ENCODE peak calls at places on chromosomes 12 and 14, in ten cellular contexts. S, H, Y, A, J, K, B, M, G and D are unnamed samples. For H3K36me3, the result is how much of the 10 kb centered on the place peaks cover.

GRCh38 chr12:77995436-77996167 is 164.9 kb downstream of the NAV3 start:
- DNase-seq in S (no peak), H (no peak), Y (peak), A (no peak), J (no peak), K (no peak), B (no peak), M (no peak), G (no peak), D (no peak)

GRCh38 chr14:83463500-83464098 is 1929.9 kb upstream of the SEL1L start:
- DNase-seq in S (peak), H (no peak), Y (no peak), A (no peak), J (no peak), K (no peak), B (peak), M (peak), G (no peak), D (peak)

GRCh38 chr14:61267336-61267735 is 13.8 kb downstream of the TMEM30B start:
- DNase-seq in S (no peak), H (no peak), Y (no peak), A (no peak), J (no peak), K (no peak), B (no peak), M (no peak), G (no peak), D (no peak)

GRCh38 chr14:70754989-70755388 is 54.3 kb downstream of the MAP3K9 start:
- DNase-seq in S (no peak), H (no peak), Y (peak), A (no peak), J (no peak), K (no peak), B (peak), M (no peak), G (no peak), D (peak)

GRCh38 chr14:88792572-88793258 is at the start of gene EML5:
- DNase-seq in S (peak), H (peak), Y (peak), A (peak), J (peak), K (peak), B (peak), M (peak), G (peak), D (peak)

GRCh38 chr12:110658882-110659281 is 30.0 kb downstream of the HVCN1 start:
- DNase-seq in S (no peak), H (no peak), Y (no peak), A (no peak), J (no peak), K (no peak), B (no peak), M (no peak), G (no peak), D (no peak)

GRCh38 chr12:44000309-44000952 is 164.6 kb downstream of the TMEM117 start:
- DNase-seq in S (peak), H (no peak), Y (peak), A (no peak), J (no peak), K (no peak), B (no peak), M (peak), G (no peak), D (peak)

GRCh38 chr12:5779401-5779800 is 165.7 kb downstream of the ANO2 start:
- DNase-seq in S (no peak), H (no peak), Y (no peak), A (no peak), J (no peak), K (no peak), B (no peak), M (no peak), G (no peak), D (no peak)

GRCh38 chr12:88406905-88407304 is 173.4 kb downstream of the KITLG start:
- DNase-seq in S (no peak), H (no peak), Y (no peak), A (no peak), J (no peak), K (no peak), B (no peak), M (no peak), G (no peak), D (no peak)

DNA sequence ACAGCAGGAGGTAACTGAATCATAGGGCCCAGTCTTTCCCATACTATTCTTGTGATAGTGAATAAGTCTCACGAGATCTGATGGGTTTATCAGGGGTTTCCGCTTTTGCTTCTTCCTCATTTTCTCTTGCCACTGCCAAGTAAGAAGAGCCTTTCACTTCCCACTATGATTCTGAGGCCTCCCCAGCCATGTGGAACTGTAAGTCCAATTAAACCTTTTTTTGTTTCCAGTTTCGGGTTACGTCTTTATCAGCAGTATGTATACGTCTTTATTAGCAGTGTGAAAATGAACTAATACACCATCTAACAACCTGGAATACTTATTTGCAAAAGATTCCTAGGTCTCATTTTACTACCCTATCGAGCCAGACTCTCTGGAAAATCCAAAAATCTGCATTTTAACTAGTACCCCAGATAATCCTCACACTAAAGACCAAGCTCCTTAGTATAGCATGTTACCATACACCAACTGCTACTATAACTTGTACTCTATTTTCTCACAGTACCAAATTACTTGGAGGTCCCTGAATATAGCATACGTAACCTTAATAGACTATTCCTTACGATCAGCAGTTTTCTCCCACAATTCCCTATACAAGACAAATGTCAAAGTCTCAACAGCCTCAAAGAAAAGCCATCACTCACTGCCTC is 11.4 kb downstream of the GTF2A1 start:
- DNase-seq in S (no peak), H (no peak), Y (no peak), A (no peak), J (no peak), K (no peak), B (no peak), M (no peak), G (no peak), D (no peak)
- TF ChIP-seq CTCF in S (no peak), H (no peak), Y (no peak), A (no peak), J (no peak), K (no peak), B (no peak), M (no peak), G (no peak), D (no peak)

DNA sequence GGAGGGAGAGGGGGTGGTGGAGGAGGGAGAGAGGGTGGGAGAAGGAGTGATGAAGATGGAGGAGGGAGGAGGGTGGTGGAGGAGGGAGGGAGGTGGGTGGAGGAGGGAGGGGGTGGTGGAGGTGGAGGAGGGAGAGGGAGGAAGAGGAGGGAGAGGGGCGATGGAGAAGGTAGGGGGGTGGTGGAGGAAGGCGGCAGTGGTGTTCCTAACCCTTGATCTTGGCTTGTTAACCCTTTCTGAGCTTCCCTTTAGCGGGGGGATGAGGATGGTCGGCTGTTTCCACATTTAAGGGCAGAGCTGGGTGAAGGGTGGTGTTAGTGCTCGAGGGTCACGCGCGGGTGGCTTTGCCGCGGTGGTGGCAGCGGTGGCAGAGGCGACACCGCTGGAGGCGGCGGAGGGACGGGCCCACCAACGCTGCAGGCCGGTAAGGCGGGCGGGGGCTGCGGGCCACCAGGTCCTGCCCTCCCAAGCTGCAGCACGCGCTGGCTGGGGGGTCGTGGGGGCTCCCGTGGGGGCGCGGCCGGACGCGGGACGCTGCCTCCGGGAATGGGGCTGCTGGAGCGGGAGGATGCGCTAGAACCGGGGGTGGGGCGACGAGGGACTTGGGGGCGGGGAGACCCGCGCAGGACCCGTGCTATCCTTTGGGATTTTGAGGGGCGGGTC is 156.3 kb downstream of the PTPN11 start:
- DNase-seq in S (no peak), H (no peak), Y (no peak), A (no peak), J (no peak), K (no peak), B (no peak), M (no peak), G (no peak), D (no peak)
- H3K4me3 ChIP-seq in S (no peak), H (no peak), Y (no peak), A (no peak), J (no peak), K (no peak), B (no peak), M (no peak), G (no peak), D (no peak)

GRCh38 chr12:131713349-131713748 is 2.5 kb downstream of the SFSWAP start:
- DNase-seq in S (no peak), H (no peak), Y (no peak), A (no peak), J (no peak), K (no peak), B (no peak), M (no peak), G (no peak), D (no peak)
- H3K36me3 ChIP-seq in S (under half), H (under half), Y (under half), A (under half), J (under half), K (under half), B (under half), M (under half), G (under half), D (under half)

GRCh38 chr14:102799684-102800562 is 22.7 kb downstream of the TRAF3 start:
- DNase-seq in S (no peak), H (no peak), Y (no peak), A (no peak), J (no peak), K (no peak), B (no peak), M (no peak), G (no peak), D (no peak)

GRCh38 chr14:102798926-102799325 is 21.7 kb downstream of the TRAF3 start:
- DNase-seq in S (no peak), H (no peak), Y (no peak), A (no peak), J (no peak), K (no peak), B (no peak), M (no peak), G (no peak), D (no peak)

GRCh38 chr14:102796661-102797190 is 19.5 kb downstream of the TRAF3 start:
- DNase-seq in S (no peak), H (no peak), Y (no peak), A (no peak), J (no peak), K (no peak), B (no peak), M (no peak), G (no peak), D (no peak)

GRCh38 chr14:102793531-102794328 is 16.5 kb downstream of the TRAF3 start:
- DNase-seq in S (no peak), H (no peak), Y (no peak), A (no peak), J (no peak), K (no peak), B (no peak), M (no peak), G (no peak), D (no peak)

GRCh38 chr14:102795060-102795925 is 18.0 kb downstream of the TRAF3 start:
- DNase-seq in S (no peak), H (peak), Y (no peak), A (no peak), J (no peak), K (peak), B (peak), M (peak), G (no peak), D (peak)
- TF ChIP-seq CTCF in S (peak), H (no peak), Y (no peak), A (no peak), J (no peak), K (no peak), B (no peak), M (no peak), G (no peak), D (no peak)